ENCODE peak calls at places on chromosome 18, in eight cellular contexts. L is A549; Z is activated CD4-positive, alpha-beta T cell treated with anti-CD3 and anti-CD28 coated beads for 36 hours; V is CD8-positive, alpha-beta T cell; J is Panc1; F is activated T-helper 17 cell treated with anti-CD3 and anti-CD28 coated beads, Interleukin-2, amount 50 U/mL, for 72 hours; X is activated B cell treated with CpG ODN at 0.5 μM for 24 hours; U is K562. D is an unnamed sample.

GRCh38 chr18:69487488-69488394 is 87.1 kb downstream of the DOK6 start:
- ATAC-seq in X (no peak), U (no peak), Z (no peak), J (no peak), F (no peak), V (no peak), L (no peak), D (no peak)

GRCh38 chr18:53551868-53552426 is 672.5 kb downstream of the MBD2 start:
- ATAC-seq in V (no peak), U (no peak), J (no peak), L (no peak), Z (no peak), X (no peak), F (no peak), D (no peak)

GRCh38 chr18:2855560-2856350 is 8.9 kb downstream of the EMILIN2 start:
- ATAC-seq in L (no peak), J (no peak), F (no peak), V (no peak), X (no peak), Z (peak; percentile 51), U (peak; percentile 41), D (no peak)

GRCh38 chr18:2716394-2717326 is 61.1 kb downstream of the SMCHD1 start:
- ATAC-seq in X (no peak), F (no peak), Z (no peak), V (no peak), J (no peak), L (no peak), U (no peak), D (no peak)

GRCh38 chr18:62788891-62789290 is 73.5 kb downstream of the PHLPP1 start:
- ATAC-seq in U (no peak), F (no peak), L (no peak), J (no peak), Z (no peak), V (peak; percentile 58), X (no peak), D (no peak)

GRCh38 chr18:22169889-22170420 is 566 bp downstream of the GATA6 start:
- ATAC-seq in F (no peak), J (peak; percentile 32), L (peak; percentile 51), U (peak; percentile 47), V (peak; percentile 41), Z (no peak), X (no peak), D (no peak)

GRCh38 chr18:49051323-49051967 is 100.7 kb upstream of the SMAD7 start:
- ATAC-seq in Z (no peak), F (no peak), X (no peak), U (no peak), L (no peak), J (no peak), V (no peak), D (peak; percentile 49)

GRCh38 chr18:9742588-9743131 is 34.6 kb downstream of the RAB31 start:
- ATAC-seq in U (peak; percentile 72), Z (no peak), X (no peak), J (peak; percentile 54), F (no peak), L (peak; percentile 63), V (no peak), D (no peak)

GRCh38 chr18:13756261-13756660 is 29.8 kb downstream of the RNMT start:
- ATAC-seq in X (no peak), U (no peak), L (no peak), F (no peak), J (no peak), V (no peak), Z (no peak), D (no peak)

GRCh38 chr18:63399300-63399699 is 23.0 kb downstream of the VPS4B start:
- ATAC-seq in U (no peak), F (no peak), Z (no peak), X (no peak), L (no peak), V (no peak), J (no peak), D (no peak)

GRCh38 chr18:79750980-79751571 is 46.7 kb upstream of the KCNG2 start:
- ATAC-seq in V (peak; percentile 14), X (no peak), L (no peak), F (no peak), U (no peak), Z (no peak), J (peak; percentile 40), D (no peak)

GRCh38 chr18:68177807-68178702 is 536.9 kb downstream of the TMX3 start:
- ATAC-seq in F (no peak), U (no peak), X (no peak), J (no peak), Z (no peak), L (no peak), V (no peak), D (no peak)

GRCh38 chr18:77065221-77065981 is 67.2 kb downstream of the MBP start:
- ATAC-seq in Z (no peak), F (peak; percentile 37), V (no peak), U (no peak), X (peak; percentile 49), J (peak; percentile 62), L (peak; percentile 64), D (peak; percentile 61)

GRCh38 chr18:51149605-51150429 is 47.7 kb downstream of the MEX3C start:
- ATAC-seq in V (no peak), U (peak; percentile 51), F (peak; percentile 29), J (no peak), Z (peak; percentile 45), L (peak; percentile 83), X (no peak), D (no peak)

GRCh38 chr18:57951110-57951796 is 92.8 kb upstream of the NEDD4L start:
- ATAC-seq in F (no peak), J (no peak), V (no peak), X (peak; percentile 76), U (peak; percentile 34), Z (no peak), L (no peak), D (peak; percentile 57)